ENCODE peak calls at places on chromosomes 16 and 17, in eight cellular contexts. One of them, this sample, is unnamed.

GRCh38 chr16:1325261-1325660 is 8.2 kb upstream of the BAIAP3 start:
- DNase-seq in endodermal cell: no peak
- DNase-seq in CD8-positive, alpha-beta T cell: no peak
- DNase-seq in gastrocnemius medialis: no peak
- DNase-seq in lung: no peak
- DNase-seq in GM12878: no peak
- DNase-seq in ovary: no peak
- DNase-seq in stomach: no peak
- DNase-seq in this sample: no peak

GRCh38 chr17:4476512-4477070 is 22.1 kb upstream of the SPNS2 start:
- DNase-seq in stomach: peak; percentile 91
- DNase-seq in lung: no peak
- DNase-seq in gastrocnemius medialis: no peak
- DNase-seq in CD8-positive, alpha-beta T cell: no peak
- DNase-seq in GM12878: no peak
- DNase-seq in ovary: no peak
- DNase-seq in endodermal cell: no peak
- DNase-seq in this sample: peak; percentile 74

GRCh38 chr17:28623696-28624095 is 9.7 kb upstream of the RSKR start:
- DNase-seq in gastrocnemius medialis: peak; percentile 19
- DNase-seq in endodermal cell: no peak
- DNase-seq in lung: no peak
- DNase-seq in GM12878: no peak
- DNase-seq in stomach: no peak
- DNase-seq in ovary: no peak
- DNase-seq in CD8-positive, alpha-beta T cell: no peak
- DNase-seq in this sample: no peak

GRCh38 chr16:50329446-50330189 is 39.2 kb downstream of the BRD7 start:
- DNase-seq in ovary: no peak
- DNase-seq in lung: no peak
- DNase-seq in GM12878: no peak
- DNase-seq in gastrocnemius medialis: no peak
- DNase-seq in CD8-positive, alpha-beta T cell: no peak
- DNase-seq in endodermal cell: no peak
- DNase-seq in stomach: no peak
- DNase-seq in this sample: no peak

GRCh38 chr16:17432902-17433576 is 37.7 kb downstream of the XYLT1 start:
- DNase-seq in stomach: no peak
- DNase-seq in ovary: peak; percentile 36
- DNase-seq in GM12878: no peak
- DNase-seq in gastrocnemius medialis: no peak
- DNase-seq in lung: no peak
- DNase-seq in CD8-positive, alpha-beta T cell: no peak
- DNase-seq in endodermal cell: no peak
- DNase-seq in this sample: no peak

GRCh38 chr17:50559674-50560184 is 786 bp upstream of the CACNA1G start:
- DNase-seq in endodermal cell: peak; percentile 99
- DNase-seq in gastrocnemius medialis: no peak
- DNase-seq in stomach: peak; percentile 53
- DNase-seq in lung: no peak
- DNase-seq in GM12878: no peak
- DNase-seq in CD8-positive, alpha-beta T cell: no peak
- DNase-seq in ovary: peak; percentile 90
- DNase-seq in this sample: peak; percentile 82

GRCh38 chr16:2584742-2585650 is 47.2 kb downstream of the PDPK1 start:
- DNase-seq in stomach: no peak
- DNase-seq in gastrocnemius medialis: peak; percentile 72
- DNase-seq in CD8-positive, alpha-beta T cell: no peak
- DNase-seq in ovary: peak; percentile 51
- DNase-seq in endodermal cell: no peak
- DNase-seq in lung: no peak
- DNase-seq in GM12878: no peak
- DNase-seq in this sample: no peak

GRCh38 chr17:13160281-13160680 is 142.5 kb upstream of the ELAC2 start:
- DNase-seq in gastrocnemius medialis: no peak
- DNase-seq in lung: no peak
- DNase-seq in ovary: no peak
- DNase-seq in endodermal cell: no peak
- DNase-seq in CD8-positive, alpha-beta T cell: no peak
- DNase-seq in GM12878: no peak
- DNase-seq in stomach: no peak
- DNase-seq in this sample: no peak

GRCh38 chr16:46857261-46857962 is 26.4 kb upstream of the C16orf87 start:
- DNase-seq in GM12878: no peak
- DNase-seq in ovary: no peak
- DNase-seq in gastrocnemius medialis: peak; percentile 3
- DNase-seq in lung: no peak
- DNase-seq in endodermal cell: no peak
- DNase-seq in CD8-positive, alpha-beta T cell: no peak
- DNase-seq in stomach: no peak
- DNase-seq in this sample: peak; percentile 30

GRCh38 chr17:46986401-46986800 is 7.3 kb upstream of the RPRML start:
- DNase-seq in GM12878: no peak
- DNase-seq in lung: no peak
- DNase-seq in ovary: no peak
- DNase-seq in endodermal cell: no peak
- DNase-seq in CD8-positive, alpha-beta T cell: no peak
- DNase-seq in stomach: no peak
- DNase-seq in gastrocnemius medialis: no peak
- DNase-seq in this sample: no peak

GRCh38 chr16:22739077-22739476 is 74.9 kb upstream of the HS3ST2 start:
- DNase-seq in lung: no peak
- DNase-seq in GM12878: no peak
- DNase-seq in endodermal cell: no peak
- DNase-seq in gastrocnemius medialis: peak; percentile 12
- DNase-seq in ovary: no peak
- DNase-seq in stomach: no peak
- DNase-seq in CD8-positive, alpha-beta T cell: no peak
- DNase-seq in this sample: no peak

GRCh38 chr17:57001541-57001940 is 23.6 kb downstream of the SCPEP1 start:
- DNase-seq in CD8-positive, alpha-beta T cell: no peak
- DNase-seq in lung: no peak
- DNase-seq in ovary: no peak
- DNase-seq in gastrocnemius medialis: no peak
- DNase-seq in stomach: no peak
- DNase-seq in endodermal cell: peak; percentile 60
- DNase-seq in GM12878: no peak
- DNase-seq in this sample: no peak

GRCh38 chr16:64880994-64881393 is 240.9 kb downstream of the CDH11 start:
- DNase-seq in endodermal cell: no peak
- DNase-seq in ovary: no peak
- DNase-seq in lung: no peak
- DNase-seq in gastrocnemius medialis: no peak
- DNase-seq in GM12878: no peak
- DNase-seq in CD8-positive, alpha-beta T cell: no peak
- DNase-seq in stomach: no peak
- DNase-seq in this sample: no peak

GRCh38 chr17:68861602-68862001 is 93.6 kb downstream of the ABCA8 start:
- DNase-seq in endodermal cell: no peak
- DNase-seq in lung: no peak
- DNase-seq in ovary: no peak
- DNase-seq in gastrocnemius medialis: no peak
- DNase-seq in stomach: no peak
- DNase-seq in GM12878: no peak
- DNase-seq in CD8-positive, alpha-beta T cell: no peak
- DNase-seq in this sample: no peak

GRCh38 chr17:51500454-51500853 is 240.1 kb downstream of the UTP18 start:
- DNase-seq in ovary: no peak
- DNase-seq in GM12878: no peak
- DNase-seq in stomach: no peak
- DNase-seq in gastrocnemius medialis: no peak
- DNase-seq in CD8-positive, alpha-beta T cell: no peak
- DNase-seq in endodermal cell: no peak
- DNase-seq in lung: no peak
- DNase-seq in this sample: no peak

GRCh38 chr17:74750327-74751069 is 2.1 kb downstream of the NHERF1 start:
- DNase-seq in endodermal cell: no peak
- DNase-seq in stomach: peak; percentile 80
- DNase-seq in GM12878: no peak
- DNase-seq in lung: no peak
- DNase-seq in ovary: no peak
- DNase-seq in gastrocnemius medialis: no peak
- DNase-seq in CD8-positive, alpha-beta T cell: no peak
- DNase-seq in this sample: peak; percentile 64

DNA sequence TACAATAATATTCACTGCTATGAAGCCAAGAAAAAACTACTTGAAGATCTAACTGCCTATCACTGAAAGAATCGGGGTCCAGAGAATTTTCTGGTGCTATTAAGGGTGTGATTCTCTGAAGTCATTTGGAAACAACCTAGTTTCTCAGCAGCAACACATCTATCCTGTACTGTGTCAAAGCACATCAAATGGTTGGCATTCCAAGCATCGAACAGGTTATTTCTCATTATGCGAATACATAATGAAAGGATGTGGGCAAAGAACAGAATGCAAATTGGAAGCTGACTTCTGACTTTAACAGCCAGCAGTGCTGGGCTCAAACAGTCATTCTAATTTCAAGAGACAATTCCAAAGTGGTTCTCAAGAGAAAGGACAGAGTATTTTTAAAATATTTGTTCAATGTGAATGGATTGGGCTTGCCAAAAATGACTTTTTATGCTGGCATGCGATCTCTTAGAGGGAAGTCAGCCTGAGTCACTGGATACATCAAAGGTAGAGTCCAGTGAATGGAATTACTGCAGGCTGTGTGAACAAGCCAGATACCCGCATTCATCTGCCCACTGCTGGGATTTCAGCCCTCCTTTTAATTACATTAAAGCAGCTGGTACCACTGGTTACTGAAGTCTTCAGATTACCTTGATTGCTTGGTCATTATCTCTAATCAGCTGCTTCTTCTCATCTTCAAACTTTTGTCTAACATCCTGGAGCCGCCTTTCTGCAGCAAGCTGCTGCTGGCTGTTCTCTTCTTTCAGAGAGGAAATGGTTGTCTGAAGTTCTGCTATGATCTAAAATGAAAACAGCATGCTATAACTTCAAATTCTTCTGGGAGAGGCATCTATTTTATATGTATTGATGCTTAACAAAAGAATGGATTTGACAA is 181.2 kb upstream of the AXIN2 start:
- DNase-seq in endodermal cell: no peak
- DNase-seq in lung: no peak
- DNase-seq in CD8-positive, alpha-beta T cell: no peak
- DNase-seq in ovary: no peak
- DNase-seq in gastrocnemius medialis: no peak
- DNase-seq in GM12878: no peak
- DNase-seq in stomach: no peak
- DNase-seq in this sample: no peak
- H3K27ac ChIP-seq in endodermal cell: peak overlapping the region; percentile 36
- H3K27ac ChIP-seq in lung: peak overlapping the region; percentile 65
- H3K27ac ChIP-seq in CD8-positive, alpha-beta T cell: no peak overlapping the region
- H3K27ac ChIP-seq in ovary: no peak overlapping the region
- H3K27ac ChIP-seq in gastrocnemius medialis: no peak overlapping the region
- H3K27ac ChIP-seq in GM12878: no peak overlapping the region
- H3K27ac ChIP-seq in stomach: no peak overlapping the region
- H3K27ac ChIP-seq in this sample: no peak overlapping the region

GRCh38 chr17:48544356-48545021 is 420 bp downstream of the HOXB2 start:
- DNase-seq in lung: peak; percentile 74
- DNase-seq in stomach: peak; percentile 62
- DNase-seq in endodermal cell: peak; percentile 90
- DNase-seq in ovary: peak; percentile 68
- DNase-seq in CD8-positive, alpha-beta T cell: peak; percentile 13
- DNase-seq in gastrocnemius medialis: peak; percentile 17
- DNase-seq in GM12878: no peak
- DNase-seq in this sample: peak; percentile 72
- H3K27me3 ChIP-seq in lung: no peaks in the 10 kb centered on the region
- H3K27me3 ChIP-seq in stomach: peaks cover 88% of the 10 kb centered on the region
- H3K27me3 ChIP-seq in endodermal cell: peaks cover 100% of the 10 kb centered on the region
- H3K27me3 ChIP-seq in ovary: no peaks in the 10 kb centered on the region
- H3K27me3 ChIP-seq in CD8-positive, alpha-beta T cell: no peaks in the 10 kb centered on the region
- H3K27me3 ChIP-seq in gastrocnemius medialis: peaks cover 16% of the 10 kb centered on the region
- H3K27me3 ChIP-seq in GM12878: no peaks in the 10 kb centered on the region
- H3K27me3 ChIP-seq in this sample: no peaks in the 10 kb centered on the region

GRCh38 chr16:11229432-11229831 is 26.6 kb downstream of the SOCS1 start:
- DNase-seq in ovary: no peak
- DNase-seq in GM12878: no peak
- DNase-seq in gastrocnemius medialis: no peak
- DNase-seq in lung: no peak
- DNase-seq in CD8-positive, alpha-beta T cell: no peak
- DNase-seq in endodermal cell: no peak
- DNase-seq in stomach: no peak
- DNase-seq in this sample: no peak

GRCh38 chr16:11232852-11233726 is 22.9 kb downstream of the SOCS1 start:
- DNase-seq in CD8-positive, alpha-beta T cell: peak; percentile 76
- DNase-seq in gastrocnemius medialis: no peak
- DNase-seq in endodermal cell: peak; percentile 76
- DNase-seq in GM12878: no peak
- DNase-seq in lung: peak; percentile 53
- DNase-seq in stomach: peak; percentile 64
- DNase-seq in ovary: no peak
- DNase-seq in this sample: peak; percentile 50

GRCh38 chr16:11231367-11231970 is 24.5 kb downstream of the SOCS1 start:
- DNase-seq in ovary: no peak
- DNase-seq in endodermal cell: no peak
- DNase-seq in gastrocnemius medialis: no peak
- DNase-seq in stomach: no peak
- DNase-seq in lung: no peak
- DNase-seq in GM12878: no peak
- DNase-seq in CD8-positive, alpha-beta T cell: no peak
- DNase-seq in this sample: no peak

GRCh38 chr16:11232302-11232851 is 23.6 kb downstream of the SOCS1 start:
- DNase-seq in CD8-positive, alpha-beta T cell: no peak
- DNase-seq in ovary: no peak
- DNase-seq in gastrocnemius medialis: no peak
- DNase-seq in stomach: no peak
- DNase-seq in GM12878: no peak
- DNase-seq in lung: no peak
- DNase-seq in endodermal cell: no peak
- DNase-seq in this sample: no peak

GRCh38 chr16:11229906-11230305 is 26.1 kb downstream of the SOCS1 start:
- DNase-seq in GM12878: no peak
- DNase-seq in ovary: no peak
- DNase-seq in lung: peak; percentile 51
- DNase-seq in stomach: peak; percentile 62
- DNase-seq in endodermal cell: no peak
- DNase-seq in CD8-positive, alpha-beta T cell: no peak
- DNase-seq in gastrocnemius medialis: no peak
- DNase-seq in this sample: peak; percentile 79
- H3K27ac ChIP-seq in GM12878: no peak overlapping the region
- H3K27ac ChIP-seq in ovary: no peak overlapping the region
- H3K27ac ChIP-seq in lung: no peak overlapping the region
- H3K27ac ChIP-seq in stomach: no peak overlapping the region
- H3K27ac ChIP-seq in endodermal cell: no peak overlapping the region
- H3K27ac ChIP-seq in CD8-positive, alpha-beta T cell: no peak overlapping the region
- H3K27ac ChIP-seq in gastrocnemius medialis: no peak overlapping the region
- H3K27ac ChIP-seq in this sample: no peak overlapping the region

DNA sequence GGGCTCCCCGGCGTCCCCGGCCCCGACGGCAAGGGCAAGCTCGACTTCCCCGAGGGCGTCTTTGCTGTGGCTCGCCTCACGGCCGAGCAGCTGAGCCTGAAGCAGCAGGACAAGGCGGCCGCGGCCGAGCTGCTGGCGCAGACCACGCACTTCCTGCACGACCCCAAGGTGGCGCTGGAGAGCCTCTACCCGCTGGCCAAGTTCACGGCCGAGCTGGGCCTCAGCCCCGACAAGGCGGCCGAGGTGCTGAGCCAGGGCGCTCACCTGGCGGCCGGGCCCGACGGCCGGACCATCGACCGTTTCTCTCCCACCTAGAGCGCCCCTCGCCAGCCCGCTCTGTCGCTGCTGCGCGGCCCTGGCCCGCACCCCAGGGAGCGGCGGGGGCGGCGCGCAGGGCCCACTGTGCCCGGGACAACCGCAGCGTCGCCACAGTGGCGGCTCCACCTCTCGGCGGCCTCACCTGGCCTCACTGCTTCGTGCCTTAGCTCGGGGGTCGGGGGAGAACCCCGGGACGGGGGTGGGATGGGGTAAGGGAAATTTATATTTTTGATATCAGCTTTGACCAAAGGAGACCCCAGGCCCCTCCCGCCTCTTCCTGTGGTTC is 3.7 kb downstream of the HIC1 start:
- DNase-seq in CD8-positive, alpha-beta T cell: peak; percentile 46
- DNase-seq in stomach: peak; percentile 88
- DNase-seq in lung: peak; percentile 79
- DNase-seq in endodermal cell: peak; percentile 96
- DNase-seq in gastrocnemius medialis: no peak
- DNase-seq in ovary: peak; percentile 84
- DNase-seq in GM12878: no peak
- DNase-seq in this sample: peak; percentile 86
- H3K27me3 ChIP-seq in CD8-positive, alpha-beta T cell: no peaks in the 10 kb centered on the region
- H3K27me3 ChIP-seq in stomach: peaks cover 71% of the 10 kb centered on the region
- H3K27me3 ChIP-seq in lung: no peaks in the 10 kb centered on the region
- H3K27me3 ChIP-seq in endodermal cell: peaks cover 77% of the 10 kb centered on the region
- H3K27me3 ChIP-seq in gastrocnemius medialis: no peaks in the 10 kb centered on the region
- H3K27me3 ChIP-seq in ovary: no peaks in the 10 kb centered on the region
- H3K27me3 ChIP-seq in GM12878: no peaks in the 10 kb centered on the region
- H3K27me3 ChIP-seq in this sample: peaks cover 34% of the 10 kb centered on the region